ENCODE peak calls at places on chromosomes 2 and 18, in ten cellular contexts. A is dorsolateral prefrontal cortex, X is lower lobe of right lung, O is osteoblast, I is GM23338, R is lung, U is A549, Y is GM12864, C is GM23248, G is cardiac muscle cell. H is an unnamed sample.

GRCh38 chr18:42114310-42114943 is 159.4 kb downstream of the PIK3C3 start:
- DNase-seq in O (no peak), R (peak; percentile 58), Y (peak; percentile 26), A (peak; percentile 59), G (peak; percentile 87), C (peak; percentile 86), I (peak; percentile 92), U (peak; percentile 6), X (no peak), H (peak; percentile 77)

GRCh38 chr2:57850415-57851130 is 196.0 kb upstream of the VRK2 start:
- DNase-seq in G (no peak), X (peak; percentile 30), Y (no peak), U (no peak), O (peak; percentile 18), C (no peak), I (no peak), A (peak; percentile 35), R (no peak), H (no peak)

GRCh38 chr18:950882-951539 is 46.3 kb downstream of the ADCYAP1 start:
- DNase-seq in A (no peak), C (no peak), U (no peak), Y (no peak), R (no peak), G (no peak), O (no peak), I (no peak), X (no peak), H (no peak)

GRCh38 chr18:63376493-63377053 is 9.6 kb upstream of the KDSR start:
- DNase-seq in X (no peak), U (no peak), O (no peak), I (no peak), G (no peak), A (no peak), C (peak; percentile 41), Y (no peak), R (no peak), H (no peak)

GRCh38 chr2:71261534-71261933 is 34.6 kb upstream of the PAIP2B start:
- DNase-seq in X (no peak), C (no peak), G (no peak), I (no peak), U (no peak), R (no peak), Y (no peak), O (no peak), A (no peak), H (no peak)

GRCh38 chr2:127048618-127048935 is 58.4 kb downstream of the BIN1 start:
- DNase-seq in G (no peak), O (peak; percentile 71), X (no peak), I (no peak), Y (no peak), A (no peak), U (no peak), R (no peak), C (no peak), H (no peak)

GRCh38 chr2:29443627-29444026 is 328.4 kb downstream of the CLIP4 start:
- DNase-seq in C (peak; percentile 63), Y (no peak), G (peak; percentile 59), O (no peak), I (no peak), A (no peak), U (no peak), X (no peak), R (no peak), H (peak; percentile 5)

GRCh38 chr2:36413218-36413617 is 57.6 kb downstream of the CRIM1 start:
- DNase-seq in X (no peak), O (no peak), Y (no peak), G (no peak), U (no peak), C (peak; percentile 44), I (no peak), A (no peak), R (no peak), H (no peak)

GRCh38 chr2:146481629-146482028 is 1363.2 kb upstream of the ACVR2A start:
- DNase-seq in C (peak; percentile 57), U (no peak), I (no peak), Y (no peak), X (no peak), R (no peak), G (no peak), O (peak; percentile 1), A (no peak), H (no peak)

GRCh38 chr2:216516730-216517350 is 18.2 kb downstream of the RPL37A start:
- DNase-seq in X (no peak), R (no peak), C (peak; percentile 73), O (no peak), Y (no peak), G (peak; percentile 44), U (peak; percentile 62), A (no peak), I (peak; percentile 79), H (peak; percentile 51)

GRCh38 chr18:27315001-27315400 is 129.9 kb upstream of the CHST9 start:
- DNase-seq in G (no peak), C (no peak), X (no peak), A (no peak), O (no peak), U (no peak), R (no peak), Y (no peak), I (no peak), H (no peak)

GRCh38 chr2:36800381-36800780 is 103.9 kb downstream of the VIT start:
- DNase-seq in I (no peak), C (no peak), R (no peak), G (no peak), U (no peak), Y (no peak), O (no peak), X (no peak), A (peak; percentile 65), H (no peak)

GRCh38 chr2:33620-34019 is 12.7 kb downstream of the FAM110C start:
- DNase-seq in C (no peak), U (no peak), A (no peak), Y (no peak), O (no peak), I (no peak), R (no peak), G (no peak), X (no peak), H (peak; percentile 83)

GRCh38 chr2:81996332-81996731 is 1691.8 kb upstream of the LRRTM1 start:
- DNase-seq in X (no peak), Y (no peak), O (no peak), G (no peak), A (no peak), C (no peak), U (no peak), I (no peak), R (no peak), H (no peak)

GRCh38 chr2:28348149-28348567 is 44.5 kb upstream of the FOSL2 start:
- DNase-seq in R (no peak), Y (no peak), X (peak; percentile 39), O (peak; percentile 52), G (no peak), A (no peak), I (no peak), C (no peak), U (no peak), H (no peak)

GRCh38 chr18:48683661-48684060 is 144.8 kb downstream of the CTIF start:
- DNase-seq in O (no peak), X (no peak), Y (no peak), R (no peak), A (no peak), C (no peak), I (no peak), G (no peak), U (no peak), H (no peak)

GRCh38 chr18:47935321-47935720 is 4.9 kb upstream of the SMAD2 start:
- DNase-seq in G (no peak), X (no peak), C (no peak), I (no peak), U (no peak), Y (no peak), A (no peak), O (no peak), R (no peak), H (no peak)

GRCh38 chr2:238945433-238946150 is 97.7 kb downstream of the TWIST2 start:
- DNase-seq in G (no peak), U (peak; percentile 22), C (peak; percentile 83), A (peak; percentile 70), I (peak; percentile 68), X (no peak), O (peak; percentile 77), Y (no peak), R (peak; percentile 53), H (peak; percentile 6)

DNA sequence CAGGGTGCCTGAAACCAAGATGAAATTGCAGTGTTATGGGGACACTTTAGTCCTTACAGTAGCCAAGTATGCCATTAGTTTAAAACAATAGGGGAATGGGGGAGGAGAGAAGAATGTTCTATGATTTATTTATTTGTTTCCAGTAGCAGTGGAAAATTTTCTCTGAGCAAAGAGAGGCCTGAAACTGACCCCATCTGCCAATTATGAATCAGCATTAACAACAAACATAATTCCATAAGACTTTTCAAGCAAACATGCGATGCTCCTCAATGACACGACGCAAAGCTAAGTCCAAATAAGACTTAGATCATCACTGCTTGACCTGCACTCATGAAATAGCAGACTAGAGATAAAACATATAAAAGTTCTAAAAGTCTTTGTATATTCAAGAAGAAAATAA is 4.0 kb downstream of the KLF7 start:
- DNase-seq in Y (no peak), X (no peak), I (no peak), G (no peak), O (no peak), A (no peak), U (no peak), R (no peak), C (peak; percentile 86), H (no peak)
- H3K4me3 ChIP-seq in Y (no peak overlapping the region), X (peak overlapping the region; percentile 74), I (peak overlapping the region; percentile 13), G (no peak overlapping the region), O (peak overlapping the region; percentile 82), A (peak overlapping the region; percentile 93), U (peak overlapping the region; percentile 53), R (no peak overlapping the region), C (peak overlapping the region; percentile 99), H (no peak overlapping the region)

GRCh38 chr18:44700652-44701051 is 20.0 kb downstream of the SETBP1 start:
- DNase-seq in I (no peak), U (no peak), X (no peak), R (no peak), C (peak; percentile 39), G (peak; percentile 44), O (no peak), A (no peak), Y (no peak), H (no peak)
- H3K4me3 ChIP-seq in I (no peak overlapping the region), U (no peak overlapping the region), X (no peak overlapping the region), R (no peak overlapping the region), C (no peak overlapping the region), G (no peak overlapping the region), O (no peak overlapping the region), A (peak overlapping the region; percentile 32), Y (no peak overlapping the region), H (no peak overlapping the region)

GRCh38 chr2:109609352-109610024 is 4.3 kb downstream of the SEPTIN10 start:
- DNase-seq in G (no peak), R (no peak), Y (no peak), A (no peak), O (peak; percentile 73), I (peak; percentile 27), C (peak; percentile 72), U (no peak), X (no peak), H (no peak)
- H3K4me3 ChIP-seq in G (no peak overlapping the region), R (no peak overlapping the region), Y (peak overlapping the region; percentile 14), A (no peak overlapping the region), O (peak overlapping the region; percentile 65), I (no peak overlapping the region), C (peak overlapping the region; percentile 67), U (peak overlapping the region; percentile 28), X (no peak overlapping the region), H (no peak overlapping the region)

GRCh38 chr2:182761903-182762302 is 45.8 kb downstream of the DNAJC10 start:
- DNase-seq in C (peak; percentile 50), O (no peak), Y (no peak), R (no peak), A (no peak), I (no peak), G (peak; percentile 20), X (no peak), U (no peak), H (no peak)
- H3K4me3 ChIP-seq in C (no peak overlapping the region), O (no peak overlapping the region), Y (no peak overlapping the region), R (no peak overlapping the region), A (no peak overlapping the region), I (no peak overlapping the region), G (no peak overlapping the region), X (no peak overlapping the region), U (no peak overlapping the region), H (no peak overlapping the region)